ENCODE peak calls at places on chromosomes 6 and 20, in four cellular contexts. One of them, this sample, is unnamed.

GRCh38 chr6:158765509-158766068 is 53.6 kb downstream of the EZR start:
- DNase-seq in activated CD4-positive, alpha-beta T cell treated with anti-CD3 and anti-CD28 coated beads, Interleukin-2, amount 50 U/mL, for 24 hours: no peak
- DNase-seq in stimulated activated CD8-positive, alpha-beta memory T cell treated with anti-CD3 and anti-CD28 coated beads, Interleukin-2, amount 100 ng/mL, for 1 hour: no peak
- DNase-seq in NCI-H2171 treated with DMSO at 0.1 percent for 48 hours: peak
- DNase-seq in this sample: no peak

GRCh38 chr6:139587469-139587868 is 213.0 kb upstream of the CITED2 start:
- DNase-seq in stimulated activated CD8-positive, alpha-beta memory T cell treated with anti-CD3 and anti-CD28 coated beads, Interleukin-2, amount 100 ng/mL, for 1 hour: no peak
- DNase-seq in activated CD4-positive, alpha-beta T cell treated with anti-CD3 and anti-CD28 coated beads, Interleukin-2, amount 50 U/mL, for 24 hours: no peak
- DNase-seq in NCI-H2171 treated with DMSO at 0.1 percent for 48 hours: no peak
- DNase-seq in this sample: no peak

GRCh38 chr20:24589845-24590192 is 120.4 kb downstream of the SYNDIG1 start:
- DNase-seq in stimulated activated CD8-positive, alpha-beta memory T cell treated with anti-CD3 and anti-CD28 coated beads, Interleukin-2, amount 100 ng/mL, for 1 hour: no peak
- DNase-seq in activated CD4-positive, alpha-beta T cell treated with anti-CD3 and anti-CD28 coated beads, Interleukin-2, amount 50 U/mL, for 24 hours: no peak
- DNase-seq in NCI-H2171 treated with DMSO at 0.1 percent for 48 hours: no peak
- DNase-seq in this sample: no peak

GRCh38 chr6:20931093-20931492 is 396.8 kb downstream of the CDKAL1 start:
- DNase-seq in stimulated activated CD8-positive, alpha-beta memory T cell treated with anti-CD3 and anti-CD28 coated beads, Interleukin-2, amount 100 ng/mL, for 1 hour: no peak
- DNase-seq in activated CD4-positive, alpha-beta T cell treated with anti-CD3 and anti-CD28 coated beads, Interleukin-2, amount 50 U/mL, for 24 hours: no peak
- DNase-seq in NCI-H2171 treated with DMSO at 0.1 percent for 48 hours: no peak
- DNase-seq in this sample: no peak

GRCh38 chr6:112049051-112049799 is 4.7 kb upstream of the CCN6 start:
- DNase-seq in NCI-H2171 treated with DMSO at 0.1 percent for 48 hours: no peak
- DNase-seq in stimulated activated CD8-positive, alpha-beta memory T cell treated with anti-CD3 and anti-CD28 coated beads, Interleukin-2, amount 100 ng/mL, for 1 hour: no peak
- DNase-seq in activated CD4-positive, alpha-beta T cell treated with anti-CD3 and anti-CD28 coated beads, Interleukin-2, amount 50 U/mL, for 24 hours: no peak
- DNase-seq in this sample: no peak

GRCh38 chr6:11785449-11785951 is 6.9 kb upstream of the ADTRP start:
- DNase-seq in activated CD4-positive, alpha-beta T cell treated with anti-CD3 and anti-CD28 coated beads, Interleukin-2, amount 50 U/mL, for 24 hours: no peak
- DNase-seq in NCI-H2171 treated with DMSO at 0.1 percent for 48 hours: no peak
- DNase-seq in stimulated activated CD8-positive, alpha-beta memory T cell treated with anti-CD3 and anti-CD28 coated beads, Interleukin-2, amount 100 ng/mL, for 1 hour: no peak
- DNase-seq in this sample: no peak

GRCh38 chr6:111711476-111711875 is 105.8 kb upstream of the TRAF3IP2 start:
- DNase-seq in activated CD4-positive, alpha-beta T cell treated with anti-CD3 and anti-CD28 coated beads, Interleukin-2, amount 50 U/mL, for 24 hours: no peak
- DNase-seq in stimulated activated CD8-positive, alpha-beta memory T cell treated with anti-CD3 and anti-CD28 coated beads, Interleukin-2, amount 100 ng/mL, for 1 hour: no peak
- DNase-seq in NCI-H2171 treated with DMSO at 0.1 percent for 48 hours: peak
- DNase-seq in this sample: no peak

GRCh38 chr20:32358632-32358882 is 426 bp downstream of the ASXL1 start:
- DNase-seq in activated CD4-positive, alpha-beta T cell treated with anti-CD3 and anti-CD28 coated beads, Interleukin-2, amount 50 U/mL, for 24 hours: no peak
- DNase-seq in NCI-H2171 treated with DMSO at 0.1 percent for 48 hours: no peak
- DNase-seq in stimulated activated CD8-positive, alpha-beta memory T cell treated with anti-CD3 and anti-CD28 coated beads, Interleukin-2, amount 100 ng/mL, for 1 hour: no peak
- DNase-seq in this sample: no peak

GRCh38 chr6:68652117-68652536 is 17.0 kb downstream of the ADGRB3 start:
- DNase-seq in stimulated activated CD8-positive, alpha-beta memory T cell treated with anti-CD3 and anti-CD28 coated beads, Interleukin-2, amount 100 ng/mL, for 1 hour: no peak
- DNase-seq in NCI-H2171 treated with DMSO at 0.1 percent for 48 hours: no peak
- DNase-seq in activated CD4-positive, alpha-beta T cell treated with anti-CD3 and anti-CD28 coated beads, Interleukin-2, amount 50 U/mL, for 24 hours: no peak
- DNase-seq in this sample: no peak

This sample was measured in mesothelial cell of epicardium.